ENCODE peak calls at places on chromosomes 13 and 19, in four cellular contexts. N is HepG2, L is H1, E is K562. P is an unnamed sample.

GRCh38 chr13:110126391-110126961 is 180.5 kb downstream of the COL4A1 start:
- DNase-seq in L (no peak), E (no peak), N (no peak), P (peak)

GRCh38 chr19:18562086-18562485 is 4.4 kb downstream of the KXD1 start:
- DNase-seq in L (no peak), E (no peak), N (no peak), P (peak)

GRCh38 chr13:36979361-36980040 is 19.6 kb downstream of the ALG5 start:
- DNase-seq in N (no peak), E (no peak), L (no peak), P (no peak)

GRCh38 chr13:102394158-102395053 is 7.4 kb downstream of the FGF14 start:
- DNase-seq in E (peak), N (no peak), L (peak), P (peak)

GRCh38 chr19:54415208-54415900 is at the start of gene TTYH1:
- DNase-seq in L (no peak), E (no peak), N (no peak), P (no peak)

GRCh38 chr19:2475018-2475701 is 767 bp upstream of the GADD45B start:
- DNase-seq in N (no peak), E (peak), L (no peak), P (peak)

GRCh38 chr19:53538378-53539109 is 599 bp downstream of the ZNF331 start:
- DNase-seq in E (no peak), L (no peak), N (no peak), P (no peak)

GRCh38 chr19:19321143-19321577 is 531 bp downstream of the MAU2 start:
- DNase-seq in E (peak), L (no peak), N (peak), P (peak)

GRCh38 chr19:17076539-17076919 is 952 bp downstream of the MYO9B start:
- DNase-seq in N (no peak), E (peak), L (no peak), P (peak)

GRCh38 chr13:98284677-98285076 is 107.6 kb upstream of the RNF113B start:
- DNase-seq in E (no peak), N (no peak), L (no peak), P (no peak)

GRCh38 chr19:33946535-33947323 is 150.1 kb downstream of the KCTD15 start:
- DNase-seq in E (no peak), N (peak), L (no peak), P (no peak)

GRCh38 chr19:15715642-15716041 is 12.2 kb upstream of the OR10H2 start:
- DNase-seq in N (no peak), E (no peak), L (no peak), P (no peak)

GRCh38 chr19:30781519-30781918 is 409.3 kb downstream of the ZNF536 start:
- DNase-seq in N (no peak), L (no peak), E (no peak), P (no peak)

GRCh38 chr19:14088634-14089411 is 1.7 kb downstream of the SAMD1 start:
- DNase-seq in L (no peak), E (no peak), N (no peak), P (no peak)

GRCh38 chr13:39970177-39970846 is 314.9 kb downstream of the COG6 start:
- DNase-seq in N (no peak), L (no peak), E (no peak), P (no peak)

GRCh38 chr13:97490702-97491307 is 56.8 kb downstream of the RAP2A start:
- DNase-seq in N (no peak), E (no peak), L (no peak), P (no peak)

GRCh38 chr13:109684836-109685602 is 101.4 kb downstream of the IRS2 start:
- DNase-seq in E (no peak), N (no peak), L (no peak), P (no peak)

GRCh38 chr19:1465191-1466016 is 13.6 kb downstream of the C19orf25 start:
- DNase-seq in E (no peak), N (no peak), L (no peak), P (peak)

GRCh38 chr19:47004012-47004465 is 15.6 kb upstream of the NPAS1 start:
- DNase-seq in E (no peak), L (no peak), N (no peak), P (no peak)

GRCh38 chr19:8575467-8575997 is 1.7 kb downstream of the MYO1F start:
- DNase-seq in L (no peak), N (no peak), E (peak), P (no peak)

GRCh38 chr19:50858896-50859295 is 4.2 kb downstream of the KLK3 start:
- DNase-seq in E (no peak), N (no peak), L (no peak), P (no peak)

GRCh38 chr13:33195693-33196464 is 89.7 kb downstream of the STARD13 start:
- DNase-seq in L (no peak), E (no peak), N (no peak), P (no peak)
- TF ChIP-seq POLR2AphosphoS5 in L (no peak), E (no peak), N (no peak), P (no peak)

DNA sequence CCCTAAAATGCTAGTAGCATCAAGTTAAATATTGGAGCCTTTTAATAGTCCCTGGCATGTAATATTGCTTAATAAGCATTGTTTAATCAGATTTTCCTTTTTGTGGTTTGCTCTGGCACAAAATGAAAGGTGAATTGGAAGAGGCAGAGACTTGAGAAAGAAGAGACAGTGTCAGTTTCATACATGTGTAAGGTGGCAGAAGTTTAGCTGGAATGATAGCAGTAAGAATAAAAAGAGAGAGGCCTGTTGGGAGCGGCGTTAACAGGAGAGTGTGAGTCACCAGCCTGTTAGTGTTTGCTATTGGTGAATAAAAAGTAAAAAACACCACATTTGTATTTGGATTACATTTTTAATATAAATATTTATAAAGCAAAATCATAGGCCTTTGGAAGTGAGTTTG is 145.3 kb downstream of the PDS5B start:
- DNase-seq in E (no peak), L (no peak), N (no peak), P (peak)
- TF ChIP-seq JUN in E (no peak), L (no peak), N (no peak), P (no peak)

GRCh38 chr13:27928353-27928804 is 8.6 kb downstream of the PDX1 start:
- DNase-seq in E (no peak), N (no peak), L (no peak), P (no peak)

GRCh38 chr13:27928805-27929753 is 9.3 kb downstream of the PDX1 start:
- DNase-seq in N (no peak), E (no peak), L (no peak), P (no peak)

GRCh38 chr13:27926644-27927434 is 7.0 kb downstream of the PDX1 start:
- DNase-seq in L (no peak), N (no peak), E (no peak), P (no peak)

GRCh38 chr13:27929868-27930267 is 10.1 kb downstream of the PDX1 start:
- DNase-seq in N (no peak), E (no peak), L (no peak), P (no peak)

GRCh38 chr13:27927444-27928352 is 7.9 kb downstream of the PDX1 start:
- DNase-seq in E (no peak), N (no peak), L (no peak), P (no peak)
- TF ChIP-seq EZH2 in E (no peak), N (no peak), L (peak), P (peak)

GRCh38 chr19:6736169-6736916 is 1.0 kb downstream of the GPR108 start:
- DNase-seq in E (peak), L (no peak), N (peak), P (peak)
- TF ChIP-seq POLR2AphosphoS5 in E (peak), L (peak), N (no peak), P (peak)

DNA sequence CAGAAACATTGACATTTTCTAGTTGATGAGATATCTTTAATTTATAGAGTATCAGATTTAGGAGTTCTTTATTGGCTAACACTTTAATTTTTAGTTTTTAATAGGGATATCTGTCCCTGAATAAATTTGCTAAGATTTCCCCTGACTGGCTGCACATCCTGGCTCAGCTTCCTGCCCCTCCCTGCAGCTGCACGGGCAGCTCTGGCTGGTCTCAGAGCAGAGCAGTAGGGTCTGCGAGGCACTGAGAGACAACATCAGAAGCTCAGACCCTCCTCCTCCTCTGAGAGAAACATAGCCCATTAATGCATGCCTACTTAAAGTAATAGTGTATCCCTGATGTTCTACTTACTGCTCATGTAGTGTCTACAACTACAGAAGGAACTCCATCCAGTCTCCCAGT is 139.2 kb downstream of the TNFSF13B start:
- DNase-seq in E (no peak), N (no peak), L (no peak), P (no peak)
- TF ChIP-seq JUN in E (no peak), N (no peak), L (no peak), P (no peak)

P was measured in endothelial cell of umbilical vein.